ENCODE peak calls at places on chromosomes 2 and 18, in eight cellular contexts. W, H, O, U, V, C, I and Z are unnamed samples.

GRCh38 chr2:159064446-159065301 is 96.2 kb downstream of the TANC1 start:
- DNase-seq in O (no peak), W (no peak), I (no peak), C (no peak), H (no peak), U (no peak), V (no peak), Z (no peak)

GRCh38 chr2:69945447-69945846 is 16.0 kb downstream of the ASPRV1 start:
- DNase-seq in V (no peak), O (no peak), H (no peak), U (no peak), C (no peak), W (no peak), I (no peak), Z (no peak)

GRCh38 chr2:241122376-241123002 is 20.4 kb upstream of the MTERF4 start:
- DNase-seq in C (no peak), V (no peak), O (no peak), W (no peak), I (no peak), U (no peak), H (no peak), Z (no peak)

GRCh38 chr2:23926750-23927627 is at the start of gene ATAD2B:
- DNase-seq in C (peak; percentile 91), I (peak; percentile 90), U (peak; percentile 94), W (peak; percentile 92), H (peak; percentile 79), V (peak; percentile 92), O (peak; percentile 95), Z (peak; percentile 86)

GRCh38 chr2:111662771-111663470 is 221.1 kb downstream of the ANAPC1 start:
- DNase-seq in V (no peak), U (no peak), O (no peak), I (no peak), W (peak; percentile 39), H (no peak), C (no peak), Z (no peak)

GRCh38 chr2:236972491-236973379 is 113.0 kb upstream of the COPS8 start:
- DNase-seq in C (peak; percentile 90), U (no peak), I (no peak), V (no peak), O (no peak), H (no peak), W (no peak), Z (no peak)

GRCh38 chr2:134499307-134499706 is 219.5 kb downstream of the TMEM163 start:
- DNase-seq in I (no peak), W (peak; percentile 9), U (no peak), C (no peak), V (no peak), H (no peak), O (no peak), Z (no peak)

GRCh38 chr2:43426305-43427031 is 169.4 kb downstream of the THADA start:
- DNase-seq in I (no peak), C (peak; percentile 94), H (no peak), V (peak; percentile 13), O (peak; percentile 42), U (peak; percentile 46), W (peak; percentile 68), Z (peak; percentile 98)

GRCh38 chr2:14843507-14844204 is 211.1 kb downstream of the LRATD1 start:
- DNase-seq in C (no peak), O (no peak), H (no peak), V (no peak), U (no peak), W (no peak), I (no peak), Z (no peak)

GRCh38 chr18:10081477-10081876 is 167.7 kb downstream of the VAPA start:
- DNase-seq in U (no peak), I (no peak), V (no peak), W (no peak), H (no peak), O (no peak), C (no peak), Z (no peak)